ENCODE peak calls at places on chromosomes 7 and 10, in seven cellular contexts. L is AG04449, H is lower lobe of right lung, N is pancreas, O is psoas muscle, W is epithelial cell of esophagus, U is astrocyte of the cerebellum. I is an unnamed sample.

GRCh38 chr10:88731296-88731695 is 25.2 kb downstream of the LIPK start:
- DNase-seq in H (peak), W (peak), O (no peak), N (no peak), U (no peak), L (no peak), I (no peak)

GRCh38 chr7:125396466-125397151 is 467.0 kb upstream of the POT1 start:
- DNase-seq in N (no peak), O (no peak), U (no peak), H (no peak), W (no peak), L (no peak), I (no peak)

GRCh38 chr10:30959855-30960247 is 71.8 kb downstream of the ZNF438 start:
- DNase-seq in N (no peak), W (peak), U (no peak), L (no peak), H (no peak), O (no peak), I (no peak)

GRCh38 chr10:93287775-93288174 is 194.4 kb downstream of the MYOF start:
- DNase-seq in O (no peak), H (no peak), U (no peak), W (no peak), L (no peak), N (no peak), I (no peak)

GRCh38 chr10:100509241-100509640 is 10.4 kb downstream of the SEC31B start:
- DNase-seq in W (no peak), L (no peak), H (no peak), N (no peak), U (no peak), O (no peak), I (no peak)

GRCh38 chr10:90420637-90421318 is 437.1 kb downstream of the HTR7 start:
- DNase-seq in H (no peak), U (no peak), O (no peak), W (peak), L (no peak), N (no peak), I (no peak)

GRCh38 chr7:94044806-94045205 is 40.7 kb upstream of the BET1 start:
- DNase-seq in N (no peak), U (no peak), L (no peak), H (no peak), W (no peak), O (no peak), I (no peak)

GRCh38 chr7:94374231-94374630 is 20.5 kb upstream of the COL1A2 start:
- DNase-seq in U (peak), O (peak), L (no peak), N (peak), H (peak), W (peak), I (peak)

GRCh38 chr10:46514431-46514861 is 42.0 kb downstream of the GPRIN2 start:
- DNase-seq in N (no peak), W (no peak), U (no peak), O (peak), L (no peak), H (peak), I (no peak)

GRCh38 chr7:90749774-90750173 is 153.7 kb downstream of the CDK14 start:
- DNase-seq in H (no peak), L (no peak), W (peak), O (no peak), N (no peak), U (no peak), I (no peak)

DNA sequence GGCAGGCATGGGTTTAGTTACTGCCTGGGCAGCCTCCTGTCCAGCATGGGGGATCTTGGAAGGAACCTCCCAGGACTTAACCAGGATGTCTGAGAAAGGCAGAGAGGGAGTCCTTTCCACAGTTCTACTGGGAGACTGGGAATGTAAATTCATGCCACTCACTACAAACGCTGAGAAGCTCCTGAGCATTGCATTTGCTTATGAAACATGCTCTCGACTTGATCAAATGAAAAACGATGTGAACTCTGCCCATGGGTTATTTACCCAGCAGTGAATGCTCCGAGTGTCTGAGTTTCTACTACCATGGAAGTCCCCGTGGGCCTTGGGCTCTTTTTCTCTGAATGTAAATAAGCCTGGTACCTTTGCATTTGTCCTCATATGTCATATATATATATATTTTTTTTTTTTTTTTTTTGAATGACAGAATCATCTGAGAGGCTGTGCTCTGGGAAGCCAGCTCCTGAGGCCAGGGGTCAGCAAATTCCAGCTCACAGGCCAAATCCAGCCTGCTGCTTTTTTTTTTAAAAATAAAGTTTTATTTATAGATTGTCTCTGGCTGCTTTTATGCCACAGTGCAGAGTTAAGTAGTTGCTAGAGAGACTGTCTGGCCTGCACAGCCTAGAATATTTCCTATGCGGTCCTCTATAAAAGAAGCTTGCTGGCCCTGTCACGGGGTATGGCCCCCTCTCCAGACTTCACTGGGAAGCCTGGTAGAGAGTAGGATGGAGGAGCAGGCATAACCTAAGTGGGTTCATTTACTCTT is 21.4 kb upstream of the RAPGEF5 start:
- DNase-seq in O (no peak), U (no peak), W (no peak), L (no peak), H (no peak), N (no peak), I (no peak)
- H3K4me3 ChIP-seq in O (no peak), U (no peak), W (no peak), L (no peak), H (no peak), N (no peak), I (no peak)

DNA sequence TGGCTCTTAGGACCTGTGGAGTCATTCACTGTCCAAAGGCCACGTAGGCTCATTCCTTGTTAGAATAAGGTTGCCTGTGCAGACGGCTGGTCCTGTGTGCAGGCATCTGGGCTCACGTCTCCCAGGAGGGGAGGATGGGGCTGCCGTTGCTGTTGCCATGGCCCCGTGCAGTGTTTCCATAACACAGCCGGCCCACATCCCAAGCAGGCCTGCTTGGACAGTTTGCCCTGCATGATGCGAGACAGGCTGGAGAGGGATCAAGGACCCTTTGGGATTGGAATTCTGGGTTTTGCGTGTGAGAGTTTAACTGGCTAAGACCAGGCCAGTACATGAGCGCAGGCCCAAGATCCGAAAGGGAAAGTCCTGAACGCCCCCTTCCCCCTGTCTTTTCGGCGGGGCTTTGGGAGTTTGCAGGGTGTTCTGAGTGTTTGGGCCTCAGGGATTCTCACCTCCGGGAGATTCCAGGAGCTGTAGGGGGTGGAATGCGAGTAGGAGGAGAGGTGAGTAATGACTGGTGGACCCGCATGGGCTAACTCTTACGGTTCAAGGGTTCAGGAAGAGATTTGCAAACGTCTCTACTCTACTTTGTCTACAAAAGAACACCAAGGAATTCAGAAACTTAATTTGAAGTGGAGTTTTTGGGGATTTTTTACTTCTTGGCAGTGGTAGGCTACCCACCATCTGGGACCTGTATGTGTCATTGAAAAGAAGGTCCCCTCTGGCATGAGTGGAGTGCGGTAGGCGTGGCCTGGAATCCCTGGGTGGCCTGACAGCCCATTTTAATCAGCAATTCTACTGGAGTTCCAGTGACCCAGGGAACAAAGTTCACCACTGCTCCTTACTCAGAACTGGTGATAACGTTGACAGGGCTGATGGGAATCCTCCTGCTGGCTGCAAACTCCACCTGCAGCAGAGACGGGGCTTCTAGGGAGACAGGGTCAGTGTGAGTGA is 125.4 kb downstream of the ITIH5 start:
- DNase-seq in W (no peak), L (no peak), H (peak), O (peak), N (peak), U (peak), I (no peak)
- TF ChIP-seq CTCF in W (no peak), L (no peak), H (no peak), O (no peak), N (no peak), U (no peak), I (no peak)

GRCh38 chr7:149072438-149072775 is 18.1 kb downstream of the ZNF786 start:
- DNase-seq in H (no peak), L (no peak), W (no peak), O (no peak), N (no peak), U (no peak), I (no peak)

GRCh38 chr7:149074116-149074885 is 16.2 kb downstream of the ZNF786 start:
- DNase-seq in H (no peak), L (no peak), W (peak), N (no peak), O (no peak), U (no peak), I (no peak)

GRCh38 chr7:149070372-149071140 is 20.0 kb downstream of the ZNF786 start:
- DNase-seq in L (no peak), H (no peak), O (no peak), U (no peak), N (no peak), W (no peak), I (no peak)

GRCh38 chr7:149071182-149071635 is 19.3 kb downstream of the ZNF786 start:
- DNase-seq in O (no peak), U (no peak), H (no peak), N (no peak), L (no peak), W (no peak), I (no peak)

DNA sequence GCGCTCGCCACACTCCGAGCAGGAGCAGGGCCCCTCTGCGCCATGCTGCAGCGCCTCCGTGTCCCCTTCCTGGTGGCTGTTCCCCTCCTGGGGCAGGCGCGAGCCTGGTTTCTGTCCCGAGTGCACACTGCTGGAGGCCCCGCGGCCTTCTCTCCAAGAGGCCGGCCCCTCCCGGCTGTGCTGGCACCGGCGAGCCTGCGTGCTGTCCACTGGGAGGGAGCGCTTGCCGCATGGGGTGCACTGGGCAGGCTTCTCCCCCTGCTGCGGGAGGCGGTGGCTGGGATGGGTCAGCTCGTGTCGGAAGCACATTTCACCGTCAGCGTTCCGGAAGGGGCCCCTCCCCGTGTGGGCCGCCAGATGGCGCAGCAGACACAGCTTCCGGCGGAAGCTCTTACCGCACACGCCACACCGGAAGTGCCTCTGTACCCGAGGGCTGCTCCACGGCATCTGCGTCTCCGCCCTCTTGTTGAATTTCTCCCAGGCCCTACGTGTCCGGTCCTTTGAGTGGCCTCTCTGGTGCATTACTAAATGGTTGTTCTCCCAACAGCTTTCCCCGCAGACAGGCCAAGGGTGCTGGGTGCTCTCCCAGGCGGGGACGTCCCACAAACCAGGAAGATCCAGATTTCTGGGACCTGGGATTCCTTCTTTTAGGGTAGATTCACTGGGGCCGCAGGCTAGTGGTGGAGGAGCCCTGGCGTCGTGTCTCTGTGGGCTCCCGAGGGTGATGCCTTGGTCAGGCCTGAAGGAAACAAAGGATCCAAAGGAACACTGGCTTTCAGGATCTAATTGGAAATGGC is 18.7 kb downstream of the ZNF786 start:
- DNase-seq in L (no peak), H (no peak), N (no peak), U (no peak), O (peak), W (peak), I (no peak)
- H3K4me3 ChIP-seq in L (no peak), H (no peak), N (no peak), U (no peak), O (no peak), W (no peak), I (no peak)

GRCh38 chr7:51141451-51141971 is 175.1 kb downstream of the COBL start:
- DNase-seq in U (peak), N (peak), O (no peak), L (no peak), H (no peak), W (peak), I (no peak)
- TF ChIP-seq CTCF in U (peak), N (no peak), O (peak), L (peak), H (peak), W (peak), I (peak)

GRCh38 chr7:120276720-120277119 is 3.7 kb downstream of the KCND2 start:
- DNase-seq in W (no peak), U (no peak), O (no peak), L (no peak), N (no peak), H (no peak), I (no peak)
- H3K4me3 ChIP-seq in W (no peak), U (no peak), O (no peak), L (no peak), N (no peak), H (no peak), I (no peak)

DNA sequence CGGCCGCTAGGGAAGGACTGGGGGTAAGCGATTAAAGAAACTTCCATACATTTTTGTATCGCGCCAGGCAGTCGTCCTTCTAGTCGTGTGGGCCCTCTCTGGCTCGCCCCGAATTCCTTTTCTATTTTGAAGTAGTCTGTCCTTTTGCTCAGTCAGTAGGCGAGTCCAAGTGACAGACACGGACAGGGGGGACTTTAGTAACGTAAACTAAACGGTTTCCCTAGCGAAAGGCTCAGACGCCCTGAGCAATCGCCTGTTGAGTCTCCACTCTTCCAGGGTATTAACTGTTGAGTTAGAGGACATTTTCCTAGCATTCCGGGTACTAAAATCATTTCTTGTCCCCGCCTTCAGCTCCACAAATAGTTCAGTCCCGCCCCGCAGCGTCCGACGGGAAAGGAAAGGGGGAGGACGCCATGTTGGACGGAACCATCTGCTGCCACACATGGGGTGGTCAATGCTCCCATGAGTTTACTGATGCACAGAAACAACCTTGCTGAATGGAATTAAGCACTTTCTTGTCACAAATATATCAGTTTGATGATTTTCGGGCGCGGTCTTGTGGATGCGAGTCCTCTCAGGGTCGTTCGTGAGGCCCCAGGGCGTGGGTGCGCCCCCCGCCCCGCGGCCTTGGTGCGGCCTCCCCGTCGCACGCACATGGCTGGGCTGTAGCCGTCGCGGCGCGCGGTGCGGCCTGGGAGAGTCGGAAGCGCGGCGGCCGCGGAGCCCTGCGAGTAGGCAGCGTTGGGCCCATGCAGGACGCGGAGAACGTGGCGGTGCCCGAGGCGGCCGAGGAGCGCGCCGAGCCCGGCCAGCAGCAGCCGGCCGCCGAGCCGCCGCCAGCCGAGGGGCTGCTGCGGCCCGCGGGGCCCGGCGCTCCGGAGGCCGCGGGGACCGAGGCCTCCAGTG is at the start of gene EIF3B:
- DNase-seq in N (peak), L (peak), W (peak), U (peak), O (peak), H (peak), I (peak)
- TF ChIP-seq CTCF in N (no peak), L (no peak), W (no peak), U (no peak), O (no peak), H (no peak), I (no peak)

I was measured in AG09309.